ENCODE peak calls at places on chromosomes 12 and 14, in six cellular contexts. One of them, this sample, is unnamed.

GRCh38 chr14:82047777-82048470 is 514.3 kb upstream of the SEL1L start:
- DNase-seq in heart right ventricle: no peak
- DNase-seq in Calu3: no peak
- DNase-seq in endodermal cell: no peak
- DNase-seq in fibroblast of lung: no peak
- DNase-seq in IMR-90: no peak
- DNase-seq in this sample: no peak

GRCh38 chr14:42214981-42215491 is 608.4 kb downstream of the LRFN5 start:
- DNase-seq in heart right ventricle: no peak
- DNase-seq in Calu3: no peak
- DNase-seq in endodermal cell: no peak
- DNase-seq in fibroblast of lung: peak
- DNase-seq in IMR-90: peak
- DNase-seq in this sample: no peak

GRCh38 chr12:71425568-71425967 is 14.0 kb upstream of the LGR5 start:
- DNase-seq in heart right ventricle: no peak
- DNase-seq in Calu3: no peak
- DNase-seq in endodermal cell: no peak
- DNase-seq in fibroblast of lung: no peak
- DNase-seq in IMR-90: no peak
- DNase-seq in this sample: no peak

GRCh38 chr12:66352197-66352596 is 49.9 kb downstream of the HELB start:
- DNase-seq in heart right ventricle: peak
- DNase-seq in Calu3: peak
- DNase-seq in endodermal cell: peak
- DNase-seq in fibroblast of lung: peak
- DNase-seq in IMR-90: peak
- DNase-seq in this sample: no peak

GRCh38 chr14:94748667-94749347 is 21.1 kb downstream of the GSC start:
- DNase-seq in heart right ventricle: no peak
- DNase-seq in Calu3: peak
- DNase-seq in endodermal cell: peak
- DNase-seq in fibroblast of lung: no peak
- DNase-seq in IMR-90: no peak
- DNase-seq in this sample: no peak

GRCh38 chr12:55741978-55742377 is 944 bp upstream of the GDF11 start:
- DNase-seq in heart right ventricle: no peak
- DNase-seq in Calu3: no peak
- DNase-seq in endodermal cell: no peak
- DNase-seq in fibroblast of lung: no peak
- DNase-seq in IMR-90: no peak
- DNase-seq in this sample: no peak

GRCh38 chr12:64670039-64670438 is 59.7 kb downstream of the RASSF3 start:
- DNase-seq in heart right ventricle: no peak
- DNase-seq in Calu3: no peak
- DNase-seq in endodermal cell: no peak
- DNase-seq in fibroblast of lung: no peak
- DNase-seq in IMR-90: no peak
- DNase-seq in this sample: no peak

GRCh38 chr14:103625361-103626095 is 3.5 kb upstream of the KLC1 start:
- DNase-seq in heart right ventricle: no peak
- DNase-seq in Calu3: no peak
- DNase-seq in endodermal cell: no peak
- DNase-seq in fibroblast of lung: no peak
- DNase-seq in IMR-90: no peak
- DNase-seq in this sample: no peak

GRCh38 chr14:54350196-54350595 is 46.6 kb upstream of the CDKN3 start:
- DNase-seq in heart right ventricle: no peak
- DNase-seq in Calu3: no peak
- DNase-seq in endodermal cell: no peak
- DNase-seq in fibroblast of lung: peak
- DNase-seq in IMR-90: peak
- DNase-seq in this sample: no peak

GRCh38 chr12:65278576-65279386 is at the start of gene MSRB3:
- DNase-seq in heart right ventricle: peak
- DNase-seq in Calu3: peak
- DNase-seq in endodermal cell: peak
- DNase-seq in fibroblast of lung: peak
- DNase-seq in IMR-90: peak
- DNase-seq in this sample: peak

GRCh38 chr12:111838353-111838752 is 3.7 kb upstream of the MAPKAPK5 start:
- DNase-seq in heart right ventricle: no peak
- DNase-seq in Calu3: no peak
- DNase-seq in endodermal cell: no peak
- DNase-seq in fibroblast of lung: no peak
- DNase-seq in IMR-90: no peak
- DNase-seq in this sample: no peak

GRCh38 chr14:55157080-55157479 is 28.0 kb downstream of the LGALS3 start:
- DNase-seq in heart right ventricle: no peak
- DNase-seq in Calu3: no peak
- DNase-seq in endodermal cell: no peak
- DNase-seq in fibroblast of lung: no peak
- DNase-seq in IMR-90: no peak
- DNase-seq in this sample: no peak

GRCh38 chr12:80195143-80195726 is 95.9 kb downstream of the OTOGL start:
- DNase-seq in heart right ventricle: peak
- DNase-seq in Calu3: peak
- DNase-seq in endodermal cell: peak
- DNase-seq in fibroblast of lung: peak
- DNase-seq in IMR-90: peak
- DNase-seq in this sample: no peak

GRCh38 chr14:61500046-61500445 is 178.7 kb downstream of the PRKCH start:
- DNase-seq in heart right ventricle: no peak
- DNase-seq in Calu3: no peak
- DNase-seq in endodermal cell: no peak
- DNase-seq in fibroblast of lung: no peak
- DNase-seq in IMR-90: no peak
- DNase-seq in this sample: no peak

GRCh38 chr12:27969901-27970390 is 2.6 kb downstream of the PTHLH start:
- DNase-seq in heart right ventricle: peak
- DNase-seq in Calu3: peak
- DNase-seq in endodermal cell: peak
- DNase-seq in fibroblast of lung: no peak
- DNase-seq in IMR-90: peak
- DNase-seq in this sample: peak
- TF ChIP-seq CTCF in heart right ventricle: no peak
- TF ChIP-seq CTCF in Calu3: no peak
- TF ChIP-seq CTCF in endodermal cell: peak
- TF ChIP-seq CTCF in fibroblast of lung: no peak
- TF ChIP-seq CTCF in IMR-90: peak
- TF ChIP-seq CTCF in this sample: no peak

DNA sequence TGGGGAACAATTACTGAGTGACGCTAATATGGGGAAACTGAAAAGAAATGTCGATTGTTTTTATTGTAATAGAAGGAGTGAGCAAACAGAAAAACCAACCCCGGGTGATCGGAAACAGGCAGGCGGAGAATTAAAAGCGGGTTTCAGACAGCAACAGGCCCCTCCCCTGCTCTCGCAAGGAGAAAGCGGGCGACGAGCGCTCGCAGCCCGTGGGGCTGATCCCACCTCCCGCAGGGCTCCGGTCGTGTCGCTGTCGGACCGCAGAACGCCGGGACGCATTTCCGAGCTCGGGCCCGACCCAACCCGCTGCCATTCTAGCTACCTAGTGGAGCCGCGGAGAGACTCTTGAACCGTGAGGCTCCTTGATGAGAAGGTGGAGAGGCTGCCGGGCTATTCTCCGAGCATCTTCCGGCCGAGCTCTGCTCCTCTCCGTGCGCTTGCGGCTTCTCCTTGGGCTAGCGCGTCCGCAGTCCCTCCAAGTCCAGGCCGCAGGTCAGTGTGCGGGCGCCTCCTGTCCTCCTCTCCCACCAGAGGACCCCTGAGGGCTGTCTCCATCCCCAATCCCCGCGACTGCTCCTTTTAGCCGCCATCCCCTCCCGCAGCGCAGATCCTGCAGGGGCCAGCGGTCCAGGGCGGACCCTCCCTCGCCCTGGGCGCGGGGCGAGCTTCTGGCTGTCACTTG is 4.1 kb upstream of the PAX9 start:
- DNase-seq in heart right ventricle: no peak
- DNase-seq in Calu3: no peak
- DNase-seq in endodermal cell: peak
- DNase-seq in fibroblast of lung: no peak
- DNase-seq in IMR-90: no peak
- DNase-seq in this sample: peak
- TF ChIP-seq CTCF in heart right ventricle: no peak
- TF ChIP-seq CTCF in Calu3: no peak
- TF ChIP-seq CTCF in endodermal cell: no peak
- TF ChIP-seq CTCF in fibroblast of lung: no peak
- TF ChIP-seq CTCF in IMR-90: no peak
- TF ChIP-seq CTCF in this sample: no peak

GRCh38 chr14:49550284-49551184 is 35.6 kb downstream of the RPS29 start:
- DNase-seq in heart right ventricle: no peak
- DNase-seq in Calu3: no peak
- DNase-seq in endodermal cell: no peak
- DNase-seq in fibroblast of lung: peak
- DNase-seq in IMR-90: peak
- DNase-seq in this sample: no peak
- TF ChIP-seq CTCF in heart right ventricle: no peak
- TF ChIP-seq CTCF in Calu3: no peak
- TF ChIP-seq CTCF in endodermal cell: peak
- TF ChIP-seq CTCF in fibroblast of lung: peak
- TF ChIP-seq CTCF in IMR-90: peak
- TF ChIP-seq CTCF in this sample: peak

DNA sequence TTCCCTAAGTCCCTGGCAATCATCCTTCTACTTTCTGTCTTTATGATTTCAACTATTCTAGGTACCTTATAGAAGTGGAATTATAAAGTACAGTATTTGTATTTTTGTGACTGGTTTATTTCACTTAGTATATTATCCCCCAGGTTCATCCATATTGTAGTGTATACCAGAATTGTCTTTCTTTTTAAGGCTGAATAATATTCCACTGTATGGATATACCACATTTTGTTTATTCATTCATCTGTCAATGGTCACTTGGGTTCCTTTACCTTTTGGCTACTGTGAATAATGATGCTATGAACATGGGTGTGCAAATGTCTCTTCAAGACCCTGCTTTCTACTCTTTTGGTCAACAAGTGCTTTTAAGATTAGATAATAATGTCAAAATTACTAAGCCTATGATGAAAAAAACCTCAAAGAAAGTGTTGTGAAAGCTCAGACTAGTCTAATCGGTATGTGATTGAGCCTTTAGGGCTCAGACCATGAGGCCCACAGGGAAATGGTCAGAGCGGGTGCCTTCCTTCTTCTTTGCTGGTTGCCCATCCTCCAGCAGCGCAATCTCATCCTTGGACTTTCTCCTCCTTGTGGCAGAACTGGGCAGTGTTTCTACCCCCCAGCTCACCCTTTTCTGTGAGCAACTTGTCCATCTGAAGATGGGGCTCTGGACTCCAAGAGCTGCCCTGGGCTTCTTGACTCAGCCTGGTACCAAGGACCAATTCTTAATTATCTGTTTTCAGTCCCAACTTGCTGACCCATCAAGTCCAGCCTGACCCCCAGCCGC is 105.4 kb downstream of the TTC8 start:
- DNase-seq in heart right ventricle: no peak
- DNase-seq in Calu3: no peak
- DNase-seq in endodermal cell: peak
- DNase-seq in fibroblast of lung: no peak
- DNase-seq in IMR-90: no peak
- DNase-seq in this sample: no peak
- TF ChIP-seq CTCF in heart right ventricle: no peak
- TF ChIP-seq CTCF in Calu3: no peak
- TF ChIP-seq CTCF in endodermal cell: peak
- TF ChIP-seq CTCF in fibroblast of lung: no peak
- TF ChIP-seq CTCF in IMR-90: peak
- TF ChIP-seq CTCF in this sample: no peak

GRCh38 chr14:92615451-92615850 is 101.9 kb downstream of the RIN3 start:
- DNase-seq in heart right ventricle: no peak
- DNase-seq in Calu3: no peak
- DNase-seq in endodermal cell: peak
- DNase-seq in fibroblast of lung: no peak
- DNase-seq in IMR-90: no peak
- DNase-seq in this sample: no peak

GRCh38 chr14:92609955-92610354 is 96.4 kb downstream of the RIN3 start:
- DNase-seq in heart right ventricle: no peak
- DNase-seq in Calu3: no peak
- DNase-seq in endodermal cell: no peak
- DNase-seq in fibroblast of lung: peak
- DNase-seq in IMR-90: no peak
- DNase-seq in this sample: no peak

GRCh38 chr14:92613681-92614260 is 100.2 kb downstream of the RIN3 start:
- DNase-seq in heart right ventricle: no peak
- DNase-seq in Calu3: no peak
- DNase-seq in endodermal cell: no peak
- DNase-seq in fibroblast of lung: no peak
- DNase-seq in IMR-90: no peak
- DNase-seq in this sample: no peak

GRCh38 chr14:92610849-92611271 is 97.3 kb downstream of the RIN3 start:
- DNase-seq in heart right ventricle: no peak
- DNase-seq in Calu3: no peak
- DNase-seq in endodermal cell: no peak
- DNase-seq in fibroblast of lung: no peak
- DNase-seq in IMR-90: no peak
- DNase-seq in this sample: no peak

GRCh38 chr14:92613008-92613658 is 99.6 kb downstream of the RIN3 start:
- DNase-seq in heart right ventricle: peak
- DNase-seq in Calu3: peak
- DNase-seq in endodermal cell: peak
- DNase-seq in fibroblast of lung: no peak
- DNase-seq in IMR-90: no peak
- DNase-seq in this sample: no peak
- TF ChIP-seq CTCF in heart right ventricle: peak
- TF ChIP-seq CTCF in Calu3: peak
- TF ChIP-seq CTCF in endodermal cell: peak
- TF ChIP-seq CTCF in fibroblast of lung: peak
- TF ChIP-seq CTCF in IMR-90: peak
- TF ChIP-seq CTCF in this sample: peak

DNA sequence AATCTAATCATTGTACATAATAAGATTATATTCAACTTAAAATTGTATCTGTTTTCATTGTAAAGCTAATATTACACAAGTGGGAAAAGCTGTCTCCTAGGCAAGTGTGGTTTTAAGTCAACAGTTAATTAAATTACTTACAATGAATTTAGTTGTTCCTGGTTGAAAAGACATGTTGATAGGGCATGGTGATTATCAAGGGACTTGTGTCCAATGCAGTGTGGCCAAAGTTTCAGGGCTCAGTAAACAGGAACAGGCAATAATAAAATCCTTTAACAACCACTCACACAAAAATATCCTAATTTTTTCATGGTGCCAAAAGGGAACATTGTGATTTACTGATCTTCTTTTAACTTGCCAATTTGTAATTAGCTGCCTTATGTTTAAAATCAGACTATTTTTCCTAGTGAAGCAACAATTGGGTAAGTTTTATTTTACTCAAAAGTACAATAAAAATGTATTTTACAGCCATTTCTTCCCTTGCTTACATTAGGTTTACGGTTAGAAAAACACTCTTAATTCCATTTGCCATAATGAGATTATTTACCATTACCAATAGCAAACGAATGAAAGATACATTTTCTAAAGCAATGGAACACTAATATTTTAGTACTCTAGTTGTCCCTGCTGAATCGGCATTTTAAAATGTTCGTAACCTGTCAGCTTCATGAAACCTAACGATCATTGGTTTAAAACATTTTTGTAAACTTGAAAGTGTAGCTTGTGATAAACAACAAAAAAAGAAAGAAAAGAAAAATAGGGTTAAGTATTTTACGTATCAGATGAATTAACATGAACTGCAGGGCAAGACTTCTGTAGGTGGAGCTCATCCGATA is 1.8 kb upstream of the WNK1 start:
- DNase-seq in heart right ventricle: no peak
- DNase-seq in Calu3: no peak
- DNase-seq in endodermal cell: no peak
- DNase-seq in fibroblast of lung: no peak
- DNase-seq in IMR-90: no peak
- DNase-seq in this sample: no peak
- TF ChIP-seq CTCF in heart right ventricle: no peak
- TF ChIP-seq CTCF in Calu3: no peak
- TF ChIP-seq CTCF in endodermal cell: no peak
- TF ChIP-seq CTCF in fibroblast of lung: no peak
- TF ChIP-seq CTCF in IMR-90: no peak
- TF ChIP-seq CTCF in this sample: no peak